ENCODE peak calls at places on chromosome 2, in seven cellular contexts. R is NCI-H2029 treated with DMSO at 0.1 percent for 48 hours; S is activated CD8-positive, alpha-beta memory T cell treated with anti-CD3 and anti-CD28 coated beads for 48 hours; N is AML-193; T is kidney; D is Calu3; Z is stimulated activated CD4-positive, alpha-beta T cell treated with anti-CD3 and anti-CD28 coated beads, Interleukin-2, amount 100 ng/mL, for 24 hours. W is an unnamed sample.

GRCh38 chr2:121884515-121884915 is 129.1 kb downstream of the TSN start:
- DNase-seq in R (no peak), S (no peak), N (no peak), T (no peak), D (no peak), Z (no peak), W (no peak)

GRCh38 chr2:144343135-144343534 is 176.8 kb downstream of the ZEB2 start:
- DNase-seq in R (no peak), S (no peak), N (no peak), T (no peak), D (no peak), Z (no peak), W (no peak)

GRCh38 chr2:74079522-74080341 is 68.0 kb downstream of the BOLA3 start:
- DNase-seq in R (no peak), S (no peak), N (no peak), T (no peak), D (no peak), Z (no peak), W (no peak)

GRCh38 chr2:127897531-127898187 is 11.9 kb upstream of the AMMECR1L start:
- DNase-seq in R (no peak), S (no peak), N (no peak), T (no peak), D (no peak), Z (no peak), W (no peak)

GRCh38 chr2:57516740-57517340 is 529.8 kb upstream of the VRK2 start:
- DNase-seq in R (peak; percentile 75), S (no peak), N (peak; percentile 77), T (no peak), D (no peak), Z (no peak), W (no peak)

GRCh38 chr2:183024701-183025100 is 13.6 kb downstream of the NCKAP1 start:
- DNase-seq in R (no peak), S (no peak), N (no peak), T (no peak), D (no peak), Z (no peak), W (no peak)

GRCh38 chr2:112614201-112614840 is 29.9 kb downstream of the CHCHD5 start:
- DNase-seq in R (no peak), S (no peak), N (no peak), T (no peak), D (no peak), Z (no peak), W (no peak)

GRCh38 chr2:234298916-234299315 is 198.0 kb downstream of the ARL4C start:
- DNase-seq in R (no peak), S (no peak), N (no peak), T (no peak), D (no peak), Z (no peak), W (no peak)

GRCh38 chr2:65129276-65129612 is 662 bp downstream of the RAB1A start:
- DNase-seq in R (no peak), S (peak; percentile 4), N (no peak), T (no peak), D (no peak), Z (peak; percentile 47), W (peak; percentile 16)

GRCh38 chr2:15198051-15198450 is 363.1 kb downstream of the NBAS start:
- DNase-seq in R (no peak), S (no peak), N (no peak), T (no peak), D (no peak), Z (no peak), W (no peak)

GRCh38 chr2:29920631-29921559 is 491 bp downstream of the ALK start:
- DNase-seq in R (no peak), S (no peak), N (no peak), T (peak; percentile 72), D (no peak), Z (no peak), W (no peak)

GRCh38 chr2:170917957-170918356 is 11.1 kb upstream of the GORASP2 start:
- DNase-seq in R (no peak), S (no peak), N (no peak), T (no peak), D (no peak), Z (no peak), W (no peak)

GRCh38 chr2:137913169-137913568 is 51.1 kb upstream of the HNMT start:
- DNase-seq in R (no peak), S (no peak), N (no peak), T (no peak), D (no peak), Z (no peak), W (no peak)

GRCh38 chr2:197599285-197599965 is 76.0 kb downstream of the RFTN2 start:
- DNase-seq in R (peak; percentile 10), S (no peak), N (peak; percentile 83), T (no peak), D (peak; percentile 40), Z (no peak), W (peak; percentile 7)

GRCh38 chr2:20356042-20356441 is 5.4 kb upstream of the PUM2 start:
- DNase-seq in R (peak; percentile 87), S (no peak), N (peak; percentile 30), T (no peak), D (no peak), Z (no peak), W (no peak)

GRCh38 chr2:101124061-101124460 is 27.1 kb downstream of the TBC1D8 start:
- DNase-seq in R (no peak), S (no peak), N (no peak), T (no peak), D (no peak), Z (no peak), W (no peak)

GRCh38 chr2:78065366-78065765 is 543.2 kb upstream of the LRRTM4 start:
- DNase-seq in R (no peak), S (no peak), N (no peak), T (no peak), D (no peak), Z (no peak), W (no peak)

GRCh38 chr2:99101697-99102096 is 39.8 kb upstream of the C2orf15 start:
- DNase-seq in R (no peak), S (no peak), N (peak; percentile 82), T (no peak), D (no peak), Z (no peak), W (no peak)

GRCh38 chr2:179332903-179333302 is 68.3 kb upstream of the SESTD1 start:
- DNase-seq in R (no peak), S (no peak), N (no peak), T (no peak), D (no peak), Z (no peak), W (no peak)

GRCh38 chr2:1855150-1855549 is 110.8 kb upstream of the PXDN start:
- DNase-seq in R (no peak), S (no peak), N (no peak), T (no peak), D (no peak), Z (no peak), W (no peak)

GRCh38 chr2:235660484-235661081 is 166.7 kb downstream of the AGAP1 start:
- DNase-seq in R (no peak), S (no peak), N (no peak), T (no peak), D (no peak), Z (no peak), W (no peak)

GRCh38 chr2:177282101-177282573 is 17.6 kb upstream of the NFE2L2 start:
- DNase-seq in R (no peak), S (no peak), N (no peak), T (no peak), D (no peak), Z (no peak), W (no peak)

GRCh38 chr2:135745545-135745944 is 3.9 kb downstream of the UBXN4 start:
- DNase-seq in R (no peak), S (no peak), N (no peak), T (no peak), D (no peak), Z (no peak), W (no peak)

GRCh38 chr2:23239374-23239773 is 145.6 kb upstream of the KLHL29 start:
- DNase-seq in R (no peak), S (no peak), N (no peak), T (no peak), D (no peak), Z (no peak), W (no peak)

GRCh38 chr2:199303814-199304213 is 153.9 kb downstream of the SATB2 start:
- DNase-seq in R (no peak), S (no peak), N (no peak), T (no peak), D (no peak), Z (no peak), W (no peak)

GRCh38 chr2:11914455-11914854 is 168.0 kb downstream of the LPIN1 start:
- DNase-seq in R (no peak), S (no peak), N (peak; percentile 62), T (no peak), D (no peak), Z (no peak), W (no peak)

GRCh38 chr2:99701503-99701902 is 211.7 kb upstream of the REV1 start:
- DNase-seq in R (no peak), S (no peak), N (peak; percentile 3), T (no peak), D (no peak), Z (no peak), W (no peak)

GRCh38 chr2:240873805-240874714 is 5.4 kb downstream of the AGXT start:
- DNase-seq in R (no peak), S (no peak), N (no peak), T (peak; percentile 48), D (peak; percentile 29), Z (no peak), W (no peak)

GRCh38 chr2:169361706-169362345 is 508 bp downstream of the LRP2 start:
- DNase-seq in R (no peak), S (no peak), N (no peak), T (peak; percentile 70), D (peak; percentile 36), Z (no peak), W (no peak)

GRCh38 chr2:150653351-150653750 is 165.9 kb upstream of the RND3 start:
- DNase-seq in R (no peak), S (no peak), N (no peak), T (no peak), D (no peak), Z (no peak), W (no peak)

GRCh38 chr2:235572592-235572991 is 78.7 kb downstream of the AGAP1 start:
- DNase-seq in R (no peak), S (no peak), N (no peak), T (no peak), D (no peak), Z (no peak), W (no peak)

GRCh38 chr2:11393711-11394236 is 49.3 kb upstream of the ROCK2 start:
- DNase-seq in R (no peak), S (no peak), N (no peak), T (no peak), D (no peak), Z (no peak), W (no peak)

GRCh38 chr2:171320208-171320621 is 113.6 kb downstream of the METTL8 start:
- DNase-seq in R (no peak), S (no peak), N (no peak), T (no peak), D (no peak), Z (no peak), W (no peak)

W was measured in activated CD4-positive, alpha-beta T cell treated with anti-CD3 and anti-CD28 coated beads for 4 hours.